ENCODE peak calls at places on chromosome 13, in five cellular contexts. One of them, this sample, is unnamed.

GRCh38 chr13:112222971-112223370 is 153.2 kb upstream of the SPACA7 start:
- DNase-seq in H1: no peak
- DNase-seq in K562: no peak
- DNase-seq in HepG2: no peak
- DNase-seq in GM12878: no peak
- DNase-seq in this sample: no peak

GRCh38 chr13:34011552-34012085 is 193.7 kb downstream of the RFC3 start:
- DNase-seq in H1: no peak
- DNase-seq in K562: no peak
- DNase-seq in GM12878: no peak
- DNase-seq in HepG2: peak; percentile 96
- DNase-seq in this sample: no peak

GRCh38 chr13:105871768-105872167 is 663.7 kb downstream of the EFNB2 start:
- DNase-seq in K562: no peak
- DNase-seq in GM12878: no peak
- DNase-seq in HepG2: no peak
- DNase-seq in H1: no peak
- DNase-seq in this sample: no peak

GRCh38 chr13:37118002-37118401 is 12.5 kb upstream of the CSNK1A1L start:
- DNase-seq in K562: no peak
- DNase-seq in GM12878: no peak
- DNase-seq in HepG2: no peak
- DNase-seq in H1: no peak
- DNase-seq in this sample: no peak

GRCh38 chr13:72221276-72221962 is 354.4 kb upstream of the DACH1 start:
- DNase-seq in H1: peak; percentile 75
- DNase-seq in GM12878: no peak
- DNase-seq in HepG2: peak; percentile 28
- DNase-seq in K562: peak; percentile 4
- DNase-seq in this sample: peak; percentile 18

GRCh38 chr13:23488442-23488841 is 54.9 kb upstream of the SACS start:
- DNase-seq in H1: no peak
- DNase-seq in GM12878: no peak
- DNase-seq in K562: no peak
- DNase-seq in HepG2: peak; percentile 46
- DNase-seq in this sample: no peak

GRCh38 chr13:27830010-27830409 is 37.7 kb downstream of the GSX1 start:
- DNase-seq in HepG2: no peak
- DNase-seq in K562: peak; percentile 78
- DNase-seq in GM12878: no peak
- DNase-seq in H1: no peak
- DNase-seq in this sample: peak; percentile 32

GRCh38 chr13:74767031-74767430 is 632.8 kb upstream of the KLF12 start:
- DNase-seq in HepG2: no peak
- DNase-seq in GM12878: no peak
- DNase-seq in H1: no peak
- DNase-seq in K562: no peak
- DNase-seq in this sample: no peak

GRCh38 chr13:23656637-23657036 is 86.4 kb downstream of the TNFRSF19 start:
- DNase-seq in K562: no peak
- DNase-seq in H1: no peak
- DNase-seq in GM12878: no peak
- DNase-seq in HepG2: peak; percentile 45
- DNase-seq in this sample: no peak

GRCh38 chr13:95343944-95344343 is 42.7 kb upstream of the ABCC4 start:
- DNase-seq in HepG2: no peak
- DNase-seq in H1: no peak
- DNase-seq in K562: no peak
- DNase-seq in GM12878: no peak
- DNase-seq in this sample: no peak

GRCh38 chr13:95050800-95051620 is 250.2 kb downstream of the ABCC4 start:
- DNase-seq in GM12878: no peak
- DNase-seq in HepG2: no peak
- DNase-seq in K562: no peak
- DNase-seq in H1: no peak
- DNase-seq in this sample: no peak

GRCh38 chr13:44088409-44088808 is 208.7 kb downstream of the LACC1 start:
- DNase-seq in HepG2: no peak
- DNase-seq in GM12878: no peak
- DNase-seq in K562: no peak
- DNase-seq in H1: no peak
- DNase-seq in this sample: no peak

GRCh38 chr13:94129490-94129894 is 350.0 kb downstream of the DCT start:
- DNase-seq in K562: no peak
- DNase-seq in H1: no peak
- DNase-seq in GM12878: no peak
- DNase-seq in HepG2: no peak
- DNase-seq in this sample: no peak

GRCh38 chr13:43171489-43171888 is 148.1 kb downstream of the DNAJC15 start:
- DNase-seq in GM12878: no peak
- DNase-seq in K562: no peak
- DNase-seq in H1: no peak
- DNase-seq in HepG2: no peak
- DNase-seq in this sample: no peak

GRCh38 chr13:33927315-33927714 is 109.4 kb downstream of the RFC3 start:
- DNase-seq in H1: no peak
- DNase-seq in HepG2: no peak
- DNase-seq in GM12878: no peak
- DNase-seq in K562: no peak
- DNase-seq in this sample: no peak

GRCh38 chr13:50214514-50214913 is 199.3 kb downstream of the KCNRG start:
- DNase-seq in K562: no peak
- DNase-seq in H1: no peak
- DNase-seq in HepG2: no peak
- DNase-seq in GM12878: no peak
- DNase-seq in this sample: no peak

GRCh38 chr13:52405767-52406494 is at the start of gene THSD1:
- DNase-seq in GM12878: no peak
- DNase-seq in K562: no peak
- DNase-seq in HepG2: no peak
- DNase-seq in H1: no peak
- DNase-seq in this sample: no peak

GRCh38 chr13:37531054-37531453 is 67.5 kb downstream of the POSTN start:
- DNase-seq in GM12878: no peak
- DNase-seq in H1: no peak
- DNase-seq in K562: no peak
- DNase-seq in HepG2: no peak
- DNase-seq in this sample: no peak

GRCh38 chr13:89066868-89067466 is 1395.8 kb downstream of the SLITRK5 start:
- DNase-seq in H1: no peak
- DNase-seq in HepG2: peak; percentile 44
- DNase-seq in K562: no peak
- DNase-seq in GM12878: no peak
- DNase-seq in this sample: peak; percentile 38

GRCh38 chr13:101706651-101707050 is 254.2 kb downstream of the ITGBL1 start:
- DNase-seq in GM12878: no peak
- DNase-seq in K562: no peak
- DNase-seq in HepG2: peak; percentile 4
- DNase-seq in H1: no peak
- DNase-seq in this sample: no peak

GRCh38 chr13:67204731-67205130 is 25.4 kb downstream of the PCDH9 start:
- DNase-seq in HepG2: no peak
- DNase-seq in H1: no peak
- DNase-seq in GM12878: no peak
- DNase-seq in K562: no peak
- DNase-seq in this sample: no peak

GRCh38 chr13:36088001-36088400 is 43.2 kb downstream of the DCLK1 start:
- DNase-seq in GM12878: no peak
- DNase-seq in HepG2: no peak
- DNase-seq in K562: no peak
- DNase-seq in H1: no peak
- DNase-seq in this sample: no peak

GRCh38 chr13:49421391-49421790 is 22.5 kb downstream of the CAB39L start:
- DNase-seq in GM12878: peak; percentile 24
- DNase-seq in H1: no peak
- DNase-seq in HepG2: peak; percentile 81
- DNase-seq in K562: peak; percentile 35
- DNase-seq in this sample: peak; percentile 10

GRCh38 chr13:111177803-111178389 is 62.8 kb downstream of the ARHGEF7 start:
- DNase-seq in H1: no peak
- DNase-seq in K562: no peak
- DNase-seq in GM12878: no peak
- DNase-seq in HepG2: no peak
- DNase-seq in this sample: no peak

GRCh38 chr13:98059276-98059675 is 83.6 kb upstream of the FARP1 start:
- DNase-seq in K562: no peak
- DNase-seq in HepG2: no peak
- DNase-seq in H1: no peak
- DNase-seq in GM12878: no peak
- DNase-seq in this sample: no peak
- TF ChIP-seq RAD21 in K562: no peak
- TF ChIP-seq RAD21 in HepG2: no peak
- TF ChIP-seq RAD21 in H1: no peak
- TF ChIP-seq RAD21 in GM12878: no peak
- TF ChIP-seq RAD21 in this sample: no peak

GRCh38 chr13:79482271-79482970 is 1.5 kb downstream of the NDFIP2 start:
- DNase-seq in HepG2: no peak
- DNase-seq in GM12878: no peak
- DNase-seq in H1: no peak
- DNase-seq in K562: no peak
- DNase-seq in this sample: no peak

GRCh38 chr13:79483302-79483701 is 2.3 kb downstream of the NDFIP2 start:
- DNase-seq in HepG2: no peak
- DNase-seq in H1: no peak
- DNase-seq in K562: no peak
- DNase-seq in GM12878: no peak
- DNase-seq in this sample: no peak

GRCh38 chr13:79486433-79487188 is 5.7 kb downstream of the NDFIP2 start:
- DNase-seq in K562: no peak
- DNase-seq in HepG2: no peak
- DNase-seq in GM12878: no peak
- DNase-seq in H1: no peak
- DNase-seq in this sample: no peak

GRCh38 chr13:79485451-79485850 is 4.5 kb downstream of the NDFIP2 start:
- DNase-seq in H1: no peak
- DNase-seq in K562: no peak
- DNase-seq in HepG2: no peak
- DNase-seq in GM12878: no peak
- DNase-seq in this sample: no peak

GRCh38 chr13:79485014-79485441 is 4.1 kb downstream of the NDFIP2 start:
- DNase-seq in H1: no peak
- DNase-seq in HepG2: peak; percentile 70
- DNase-seq in K562: no peak
- DNase-seq in GM12878: no peak
- DNase-seq in this sample: no peak
- TF ChIP-seq SP1 in H1: no peak
- TF ChIP-seq SP1 in HepG2: no peak
- TF ChIP-seq SP1 in K562: no peak
- TF ChIP-seq SP1 in GM12878: no peak
- TF ChIP-seq SP1 in this sample: no peak

GRCh38 chr13:99723847-99724246 is 222.6 kb downstream of the TM9SF2 start:
- DNase-seq in H1: no peak
- DNase-seq in HepG2: no peak
- DNase-seq in K562: no peak
- DNase-seq in GM12878: no peak
- DNase-seq in this sample: no peak

GRCh38 chr13:99722419-99722818 is 221.1 kb downstream of the TM9SF2 start:
- DNase-seq in K562: no peak
- DNase-seq in H1: no peak
- DNase-seq in HepG2: no peak
- DNase-seq in GM12878: no peak
- DNase-seq in this sample: no peak

GRCh38 chr13:99722931-99723330 is 221.7 kb downstream of the TM9SF2 start:
- DNase-seq in K562: no peak
- DNase-seq in HepG2: no peak
- DNase-seq in H1: no peak
- DNase-seq in GM12878: peak; percentile 37
- DNase-seq in this sample: no peak

GRCh38 chr13:99721606-99722384 is 220.5 kb downstream of the TM9SF2 start:
- DNase-seq in GM12878: no peak
- DNase-seq in HepG2: no peak
- DNase-seq in H1: no peak
- DNase-seq in K562: no peak
- DNase-seq in this sample: no peak

GRCh38 chr13:99717959-99718674 is 216.8 kb downstream of the TM9SF2 start:
- DNase-seq in H1: no peak
- DNase-seq in GM12878: no peak
- DNase-seq in K562: no peak
- DNase-seq in HepG2: no peak
- DNase-seq in this sample: no peak
- H3K27ac ChIP-seq in H1: peak overlapping the region; percentile 59
- H3K27ac ChIP-seq in GM12878: no peak overlapping the region
- H3K27ac ChIP-seq in K562: no peak overlapping the region
- H3K27ac ChIP-seq in HepG2: no peak overlapping the region
- H3K27ac ChIP-seq in this sample: no peak overlapping the region

DNA sequence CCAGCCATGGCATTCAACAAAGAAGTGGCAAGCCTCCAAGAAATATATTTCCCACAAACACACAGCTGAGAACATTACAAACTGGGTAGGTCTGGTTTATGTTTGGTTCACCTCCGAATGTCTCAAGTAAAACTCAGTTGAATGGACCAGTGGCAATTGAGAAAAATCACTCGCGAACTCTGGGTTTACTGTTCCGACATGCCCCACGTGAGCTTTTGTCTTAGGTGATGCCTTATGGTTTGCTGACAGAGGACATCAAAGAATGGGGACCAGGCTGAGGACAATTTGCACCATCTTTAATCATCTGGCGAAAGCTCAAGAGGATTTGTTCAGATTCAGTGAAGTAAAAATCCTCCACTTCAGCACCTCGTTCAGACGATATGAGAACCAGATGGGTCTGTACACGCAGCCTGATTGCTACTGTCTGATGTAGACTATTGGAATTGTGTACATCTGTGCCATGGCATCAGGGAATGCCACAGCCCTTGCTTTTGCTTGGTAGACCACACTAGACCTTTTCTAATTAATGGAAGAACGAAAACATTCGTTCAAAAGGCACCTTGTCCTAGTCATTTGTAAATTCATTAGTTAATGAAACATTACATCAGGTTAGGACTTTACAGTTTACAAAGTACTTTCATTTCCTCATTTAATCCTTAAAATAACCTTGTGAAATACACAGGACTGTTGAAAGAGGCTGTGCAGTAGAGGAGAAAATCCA is 59.4 kb downstream of the SLC10A2 start:
- DNase-seq in H1: no peak
- DNase-seq in GM12878: peak; percentile 74
- DNase-seq in K562: no peak
- DNase-seq in HepG2: no peak
- DNase-seq in this sample: no peak
- TF ChIP-seq RAD21 in H1: no peak
- TF ChIP-seq RAD21 in GM12878: peak; percentile 3
- TF ChIP-seq RAD21 in K562: no peak
- TF ChIP-seq RAD21 in HepG2: no peak
- TF ChIP-seq RAD21 in this sample: no peak

GRCh38 chr13:46839399-46839798 is 42.4 kb upstream of the ESD start:
- DNase-seq in HepG2: no peak
- DNase-seq in K562: no peak
- DNase-seq in H1: no peak
- DNase-seq in GM12878: no peak
- DNase-seq in this sample: no peak
- TF ChIP-seq SP1 in HepG2: no peak
- TF ChIP-seq SP1 in K562: no peak
- TF ChIP-seq SP1 in H1: no peak
- TF ChIP-seq SP1 in GM12878: no peak
- TF ChIP-seq SP1 in this sample: no peak

GRCh38 chr13:20326809-20327208 is 94.7 kb upstream of the GJB6 start:
- DNase-seq in K562: no peak
- DNase-seq in HepG2: no peak
- DNase-seq in H1: no peak
- DNase-seq in GM12878: no peak
- DNase-seq in this sample: no peak
- H3K27ac ChIP-seq in K562: no peak overlapping the region
- H3K27ac ChIP-seq in HepG2: no peak overlapping the region
- H3K27ac ChIP-seq in H1: no peak overlapping the region
- H3K27ac ChIP-seq in GM12878: no peak overlapping the region
- H3K27ac ChIP-seq in this sample: no peak overlapping the region